ENCODE peak calls at places on chromosomes 2 and 18, in ten cellular contexts. E, H, R, F, D, Q, Z, A, T and Y are unnamed samples.

GRCh38 chr2:64485961-64486360 is 32.0 kb downstream of the LGALSL start:
- DNase-seq in F (no peak), T (no peak), H (peak), Z (no peak), A (no peak), D (no peak), R (peak), Q (peak), E (no peak), Y (no peak)

GRCh38 chr2:39728941-39729351 is 50.1 kb downstream of the THUMPD2 start:
- DNase-seq in A (peak), Z (no peak), H (peak), E (no peak), R (no peak), F (peak), Q (peak), T (no peak), D (peak), Y (no peak)

GRCh38 chr2:30802611-30803010 is 4.6 kb downstream of the CAPN13 start:
- DNase-seq in A (no peak), E (no peak), T (no peak), D (no peak), Z (no peak), H (no peak), Q (no peak), R (no peak), F (no peak), Y (no peak)

GRCh38 chr2:158553257-158553656 is 96.5 kb downstream of the PKP4 start:
- DNase-seq in H (no peak), F (no peak), Z (no peak), R (no peak), D (no peak), Q (no peak), A (no peak), E (no peak), T (no peak), Y (no peak)

GRCh38 chr2:217909156-217909820 is 93.5 kb downstream of the TNS1 start:
- DNase-seq in Z (no peak), R (no peak), T (no peak), D (no peak), Q (no peak), A (no peak), E (no peak), H (no peak), F (no peak), Y (no peak)

GRCh38 chr2:195824478-195824877 is 167.5 kb downstream of the SLC39A10 start:
- DNase-seq in F (no peak), Z (no peak), Q (no peak), A (no peak), H (no peak), R (no peak), E (no peak), D (no peak), T (no peak), Y (no peak)

GRCh38 chr2:55888941-55889340 is 34.6 kb downstream of the EFEMP1 start:
- DNase-seq in D (no peak), H (peak), T (no peak), A (no peak), Q (no peak), R (peak), E (no peak), F (no peak), Z (no peak), Y (no peak)

GRCh38 chr2:62787381-62787780 is 81.9 kb downstream of the EHBP1 start:
- DNase-seq in E (no peak), Q (peak), D (peak), F (no peak), R (no peak), A (no peak), Z (no peak), H (peak), T (no peak), Y (no peak)

GRCh38 chr2:127623388-127624320 is 22.3 kb upstream of the GPR17 start:
- DNase-seq in Q (peak), Z (no peak), F (peak), E (no peak), H (no peak), R (no peak), D (peak), A (no peak), T (no peak), Y (no peak)

GRCh38 chr18:52334896-52335295 is 5.1 kb upstream of the DCC start:
- DNase-seq in Z (peak), T (no peak), H (peak), D (peak), E (no peak), A (peak), R (no peak), F (no peak), Q (peak), Y (no peak)

GRCh38 chr2:203453858-203454451 is 81.1 kb downstream of the RAPH1 start:
- DNase-seq in R (no peak), H (peak), Q (peak), F (peak), Z (peak), A (peak), D (peak), T (no peak), E (no peak), Y (no peak)

GRCh38 chr2:228628682-228629081 is 447.2 kb upstream of the SPHKAP start:
- DNase-seq in H (peak), F (no peak), R (no peak), T (no peak), A (no peak), D (no peak), E (no peak), Z (no peak), Q (peak), Y (no peak)

GRCh38 chr2:65386340-65386739 is 46.1 kb downstream of the SPRED2 start:
- DNase-seq in H (no peak), A (no peak), F (no peak), R (no peak), Z (no peak), T (no peak), E (no peak), D (no peak), Q (peak), Y (no peak)

GRCh38 chr2:98917031-98917459 is 19.0 kb downstream of the CRACDL start:
- DNase-seq in Z (peak), F (no peak), T (peak), D (peak), A (peak), Q (peak), E (no peak), H (peak), R (no peak), Y (peak)

GRCh38 chr18:51151568-51152511 is 45.6 kb downstream of the MEX3C start:
- DNase-seq in A (no peak), E (no peak), D (no peak), H (no peak), R (no peak), Z (no peak), F (no peak), Q (no peak), T (no peak), Y (no peak)

GRCh38 chr2:96993367-96993766 is 7.0 kb upstream of the FAM178B start:
- DNase-seq in Q (no peak), T (no peak), H (no peak), A (no peak), Z (no peak), F (no peak), R (no peak), D (no peak), E (no peak), Y (no peak)

GRCh38 chr2:29747786-29748470 is 173.5 kb downstream of the ALK start:
- DNase-seq in E (peak), D (peak), Z (peak), Q (peak), A (peak), R (no peak), F (peak), T (peak), H (peak), Y (peak)

GRCh38 chr2:170524828-170525565 is 190.1 kb upstream of the SP5 start:
- DNase-seq in Q (peak), R (no peak), Z (no peak), A (no peak), T (no peak), E (no peak), D (peak), F (no peak), H (no peak), Y (no peak)

GRCh38 chr18:58447342-58448190 is 181.3 kb downstream of the ALPK2 start:
- DNase-seq in A (peak), Z (no peak), H (no peak), E (no peak), T (no peak), F (no peak), D (no peak), Q (peak), R (no peak), Y (no peak)

GRCh38 chr2:197170137-197170682 is 140.4 kb downstream of the ANKRD44 start:
- DNase-seq in H (no peak), F (no peak), A (no peak), E (no peak), D (no peak), Q (no peak), R (no peak), T (no peak), Z (no peak), Y (no peak)

GRCh38 chr2:45932278-45932975 is 281.0 kb downstream of the PRKCE start:
- DNase-seq in D (no peak), E (no peak), T (no peak), R (no peak), F (no peak), H (peak), A (no peak), Q (no peak), Z (no peak), Y (no peak)

GRCh38 chr2:160375802-160376469 is 117.7 kb downstream of the RBMS1 start:
- DNase-seq in E (no peak), D (no peak), A (no peak), Z (no peak), H (peak), Q (peak), R (no peak), T (no peak), F (no peak), Y (no peak)

GRCh38 chr2:218230882-218231281 is 13.9 kb downstream of the ARPC2 start:
- DNase-seq in Z (no peak), D (peak), T (peak), A (no peak), E (no peak), Q (peak), H (peak), R (no peak), F (no peak), Y (peak)

GRCh38 chr2:170307052-170307451 is 129.1 kb downstream of the MYO3B start:
- DNase-seq in Z (no peak), T (no peak), A (no peak), D (no peak), H (no peak), Q (no peak), F (no peak), E (no peak), R (no peak), Y (no peak)

GRCh38 chr2:54803783-54804758 is 80.6 kb downstream of the EML6 start:
- DNase-seq in T (no peak), Z (no peak), D (no peak), R (no peak), Q (no peak), E (no peak), F (peak), H (no peak), A (no peak), Y (no peak)

GRCh38 chr2:219314804-219315468 is 5.7 kb upstream of the PTPRN start:
- DNase-seq in R (no peak), E (no peak), H (no peak), A (no peak), F (no peak), Z (no peak), Q (no peak), D (no peak), T (no peak), Y (no peak)

GRCh38 chr2:150853258-150853657 is 365.8 kb upstream of the RND3 start:
- DNase-seq in F (no peak), D (no peak), R (no peak), E (no peak), Z (no peak), T (no peak), H (no peak), A (no peak), Q (no peak), Y (no peak)

GRCh38 chr2:28004086-28004485 is 113.6 kb downstream of the BABAM2 start:
- DNase-seq in F (no peak), A (peak), D (peak), Z (peak), E (no peak), Q (peak), T (peak), H (peak), R (no peak), Y (no peak)

GRCh38 chr18:49865401-49865800 is 52.1 kb upstream of the ACAA2 start:
- DNase-seq in Q (no peak), A (no peak), F (no peak), E (no peak), R (no peak), T (no peak), H (no peak), Z (no peak), D (no peak), Y (no peak)

GRCh38 chr2:231190531-231191197 is 7.8 kb upstream of the ARMC9 start:
- DNase-seq in Z (no peak), F (no peak), R (peak), H (peak), E (no peak), D (peak), A (no peak), T (no peak), Q (peak), Y (no peak)

GRCh38 chr2:186575302-186575701 is 14.6 kb upstream of the ITGAV start:
- DNase-seq in F (peak), Q (peak), R (no peak), A (peak), H (peak), T (peak), D (peak), Z (peak), E (no peak), Y (peak)

GRCh38 chr18:55199291-55199963 is 240.2 kb upstream of the CCDC68 start:
- DNase-seq in Q (no peak), A (no peak), Z (no peak), D (no peak), E (no peak), H (peak), R (no peak), T (no peak), F (no peak), Y (no peak)
- H3K4me3 ChIP-seq in Q (no peak), A (no peak), Z (no peak), D (no peak), E (no peak), H (no peak), R (no peak), T (no peak), F (no peak), Y (no peak)

GRCh38 chr2:43472527-43473194 is 123.2 kb downstream of the THADA start:
- DNase-seq in Q (no peak), Z (no peak), R (no peak), H (no peak), A (no peak), E (no peak), F (no peak), T (no peak), D (no peak), Y (no peak)
- TF ChIP-seq CTCF in Q (no peak), Z (no peak), R (no peak), H (no peak), A (no peak), E (no peak), F (no peak), T (no peak), D (no peak), Y (no peak)

DNA sequence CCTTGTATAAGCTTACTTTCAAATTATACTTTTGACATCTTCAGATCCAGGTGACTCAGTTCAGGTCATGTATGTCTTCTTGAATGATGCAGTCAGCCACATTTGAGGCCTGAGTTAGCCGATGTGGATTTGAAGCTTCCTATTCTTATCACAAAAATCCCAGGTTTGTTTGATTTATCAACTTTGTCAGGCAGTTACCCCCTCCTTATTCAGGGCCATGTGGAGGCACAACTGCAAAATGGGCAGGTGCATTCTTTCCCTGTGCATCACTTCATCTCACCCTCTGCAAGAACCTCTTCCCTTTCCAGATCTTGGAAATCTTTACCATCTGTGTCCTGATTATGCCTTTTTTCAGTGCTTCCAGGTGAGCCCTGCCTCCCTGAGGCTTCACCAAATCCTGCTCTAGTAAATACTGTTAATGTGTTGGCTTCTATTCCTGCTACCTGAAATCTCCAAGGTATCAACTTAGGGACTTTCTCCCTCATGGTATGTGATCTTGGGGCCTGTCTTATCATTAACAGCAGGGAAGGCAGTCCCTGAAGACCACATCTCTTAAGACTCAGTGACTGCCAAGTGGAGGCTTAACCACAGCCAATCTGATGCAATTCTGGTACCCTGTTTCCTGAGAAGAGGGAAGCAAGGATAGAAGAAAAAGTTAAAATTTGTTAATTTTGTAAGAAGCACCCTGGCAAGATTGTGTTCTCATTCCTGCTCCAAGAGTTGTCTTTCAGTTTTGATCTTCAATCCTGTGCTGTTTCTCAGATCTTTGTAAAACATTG is 9.4 kb upstream of the ARHGAP28 start:
- DNase-seq in Z (no peak), E (no peak), A (no peak), D (no peak), F (no peak), H (no peak), Q (no peak), T (no peak), R (no peak), Y (no peak)
- H3K4me3 ChIP-seq in Z (no peak), E (no peak), A (no peak), D (no peak), F (no peak), H (no peak), Q (no peak), T (no peak), R (no peak), Y (no peak)

DNA sequence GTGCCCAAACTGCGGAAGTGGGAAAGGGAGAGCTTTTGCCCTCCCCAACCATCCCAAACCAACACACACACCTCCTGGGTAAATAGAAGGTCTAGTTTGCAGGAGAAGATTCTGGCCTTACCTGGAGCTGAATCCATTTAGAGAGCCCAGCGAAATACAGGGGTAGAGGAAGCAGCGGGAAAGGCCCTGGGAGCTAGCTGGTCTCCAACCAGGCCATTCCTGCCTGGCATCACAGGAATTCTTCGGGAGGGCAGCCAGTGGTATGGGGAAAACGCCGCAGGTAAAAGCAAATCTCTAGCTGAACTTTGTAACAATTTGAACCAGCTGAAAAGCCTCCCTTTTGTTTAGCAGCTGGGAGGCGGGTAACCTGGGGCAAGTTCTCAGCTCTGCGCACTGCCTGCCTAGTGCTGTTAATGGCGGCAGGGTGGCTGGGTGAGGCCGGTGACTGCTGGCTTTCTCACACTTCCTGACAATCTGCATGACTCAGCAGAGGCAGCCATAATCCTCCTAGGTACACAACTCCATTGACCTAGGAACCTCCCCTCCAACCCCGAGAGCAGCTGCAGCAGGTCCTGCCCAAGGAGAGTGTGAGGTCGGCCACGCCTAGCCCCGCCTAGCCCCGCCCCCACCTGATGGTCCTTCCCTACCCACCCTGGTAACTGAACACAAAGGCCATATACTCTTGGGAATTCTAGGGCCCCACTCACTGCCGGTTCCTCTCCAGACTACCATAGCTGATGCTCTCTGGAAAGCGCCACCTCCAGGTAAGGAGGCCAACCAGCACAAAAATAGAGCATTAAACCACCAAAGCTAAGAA is 483.8 kb upstream of the REG3G start:
- DNase-seq in D (no peak), Z (no peak), E (no peak), H (no peak), A (no peak), Q (no peak), T (no peak), F (no peak), R (no peak), Y (no peak)
- TF ChIP-seq CTCF in D (no peak), Z (no peak), E (no peak), H (no peak), A (no peak), Q (no peak), T (no peak), F (no peak), R (no peak), Y (no peak)

GRCh38 chr2:9965119-9965822 is 13.8 kb downstream of the GRHL1 start:
- DNase-seq in A (no peak), H (no peak), E (no peak), T (no peak), D (no peak), F (no peak), R (no peak), Q (no peak), Z (no peak), Y (no peak)

GRCh38 chr2:9961014-9961413 is 9.5 kb downstream of the GRHL1 start:
- DNase-seq in D (no peak), E (no peak), Q (no peak), A (no peak), T (no peak), H (no peak), Z (no peak), F (peak), R (no peak), Y (no peak)

GRCh38 chr2:9967053-9967775 is 15.7 kb downstream of the GRHL1 start:
- DNase-seq in D (no peak), Q (no peak), F (no peak), R (no peak), Z (no peak), H (no peak), A (peak), E (no peak), T (no peak), Y (no peak)

GRCh38 chr2:9966491-9967022 is 15.1 kb downstream of the GRHL1 start:
- DNase-seq in H (no peak), R (no peak), F (no peak), E (no peak), T (no peak), A (no peak), Z (no peak), D (no peak), Q (no peak), Y (no peak)

DNA sequence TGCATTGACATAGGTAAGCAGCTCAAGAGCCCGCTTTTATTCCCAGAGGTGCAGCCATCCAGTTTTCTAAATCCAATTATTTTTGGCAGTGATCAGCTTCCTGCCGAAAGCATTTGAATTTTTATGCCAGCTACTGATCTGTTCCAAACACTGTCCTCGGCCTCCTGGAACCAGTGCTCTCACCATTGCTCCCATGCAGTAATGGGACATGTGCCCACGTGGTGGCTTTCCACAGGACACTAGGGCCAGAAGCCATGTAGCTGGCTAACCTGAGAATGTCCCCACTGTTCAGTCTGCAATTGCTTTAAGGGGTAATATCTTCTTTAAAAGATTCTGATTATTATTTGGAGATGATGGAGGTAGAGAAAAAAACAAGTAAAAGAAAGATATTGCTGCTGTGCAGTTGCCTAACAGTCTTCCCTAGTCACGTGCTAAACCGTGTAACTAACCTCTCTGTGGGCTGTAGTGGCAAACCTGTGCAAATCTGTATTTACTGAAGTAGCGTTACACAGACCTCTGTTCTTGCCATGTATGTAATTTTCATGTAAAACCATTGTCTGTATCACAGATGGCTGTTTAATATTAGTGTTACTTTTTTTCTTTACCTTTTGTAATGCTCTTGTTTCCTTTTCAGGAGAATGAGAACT is 13.0 kb downstream of the GRHL1 start:
- DNase-seq in Q (no peak), H (no peak), T (no peak), D (no peak), Z (no peak), E (no peak), A (no peak), R (no peak), F (no peak), Y (no peak)
- H3K4me3 ChIP-seq in Q (no peak), H (no peak), T (no peak), D (no peak), Z (no peak), E (no peak), A (no peak), R (no peak), F (no peak), Y (no peak)